ENCODE peak calls at places on chromosomes 4 and X, in ten cellular contexts. X is neural progenitor cell, H is fibroblast of lung, O is colonic mucosa, W is sigmoid colon, K is upper lobe of left lung, D is A673, S is HAP-1, T is ovary, N is mesenchymal stem cell. G is an unnamed sample. For H3K4me1, the result is how much of the 10 kb centered on the place peaks cover.

GRCh38 chr4:118325443-118325842 is 27.4 kb downstream of the PRSS12 start:
- DNase-seq in K (no peak), D (no peak), O (no peak), W (no peak), N (no peak), T (no peak), X (no peak), H (no peak), S (no peak), G (no peak)

GRCh38 chrX:22085969-22086368 is 53.8 kb downstream of the PHEX start:
- DNase-seq in K (no peak), O (no peak), D (no peak), S (no peak), H (no peak), W (no peak), X (no peak), T (no peak), N (no peak), G (no peak)

GRCh38 chr4:69718376-69719293 is 41.8 kb downstream of the SULT1B1 start:
- DNase-seq in D (peak), S (no peak), T (no peak), X (no peak), O (no peak), H (peak), K (no peak), N (peak), W (no peak), G (peak)

GRCh38 chrX:43949669-43950068 is 23.5 kb downstream of the NDP start:
- DNase-seq in H (no peak), X (peak), W (no peak), S (peak), O (no peak), D (peak), N (no peak), K (peak), T (no peak), G (peak)

GRCh38 chr4:84939111-84939510 is 27.4 kb downstream of the WDFY3 start:
- DNase-seq in D (no peak), N (no peak), K (no peak), O (no peak), W (no peak), H (no peak), S (no peak), T (no peak), X (no peak), G (no peak)

GRCh38 chrX:107978707-107979307 is 3.4 kb downstream of the TEX13B start:
- DNase-seq in T (no peak), S (peak), O (no peak), W (no peak), K (no peak), D (peak), X (peak), H (peak), N (peak), G (peak)

GRCh38 chr4:169620846-169621228 is 459 bp downstream of the CLCN3 start:
- DNase-seq in W (no peak), H (no peak), D (peak), K (no peak), O (peak), X (peak), N (peak), T (peak), S (peak), G (peak)

GRCh38 chrX:10633722-10634121 is 13.3 kb upstream of the MID1 start:
- DNase-seq in X (no peak), D (peak), W (peak), T (peak), N (peak), H (peak), O (no peak), K (no peak), S (peak), G (peak)

GRCh38 chr4:87492617-87493016 is 36.6 kb downstream of the SPARCL1 start:
- DNase-seq in W (no peak), O (no peak), H (peak), N (no peak), S (no peak), T (no peak), K (no peak), X (no peak), D (no peak), G (no peak)

GRCh38 chr4:5635826-5636196 is 72.5 kb downstream of the EVC2 start:
- DNase-seq in O (no peak), K (no peak), S (no peak), T (no peak), H (peak), X (no peak), D (no peak), N (no peak), W (no peak), G (peak)

GRCh38 chr4:125796138-125796537 is 481.4 kb downstream of the FAT4 start:
- DNase-seq in W (no peak), D (no peak), S (no peak), X (no peak), H (peak), K (no peak), N (no peak), T (no peak), O (no peak), G (no peak)

GRCh38 chrX:64204252-64204651 is 1.3 kb downstream of the AMER1 start:
- DNase-seq in N (peak), S (peak), T (peak), W (peak), D (no peak), O (peak), H (peak), K (peak), X (peak), G (peak)

GRCh38 chr4:86013623-86014022 is 346.2 kb downstream of the MAPK10 start:
- DNase-seq in K (no peak), W (no peak), D (no peak), H (peak), T (no peak), X (no peak), S (no peak), O (no peak), N (no peak), G (peak)
- H3K4me1 ChIP-seq in K (under half), W (under half), D (under half), H (under half), T (under half), X (under half), S (under half), O (under half), N (under half), G (half or more)

GRCh38 chr4:7368296-7368695 is 66.4 kb downstream of the PSAPL1 start:
- DNase-seq in W (peak), O (no peak), S (no peak), H (no peak), X (no peak), K (no peak), D (no peak), N (no peak), T (no peak), G (no peak)
- H3K4me1 ChIP-seq in W (under half), O (under half), S (under half), H (under half), X (under half), K (under half), D (under half), N (under half), T (under half), G (under half)

DNA sequence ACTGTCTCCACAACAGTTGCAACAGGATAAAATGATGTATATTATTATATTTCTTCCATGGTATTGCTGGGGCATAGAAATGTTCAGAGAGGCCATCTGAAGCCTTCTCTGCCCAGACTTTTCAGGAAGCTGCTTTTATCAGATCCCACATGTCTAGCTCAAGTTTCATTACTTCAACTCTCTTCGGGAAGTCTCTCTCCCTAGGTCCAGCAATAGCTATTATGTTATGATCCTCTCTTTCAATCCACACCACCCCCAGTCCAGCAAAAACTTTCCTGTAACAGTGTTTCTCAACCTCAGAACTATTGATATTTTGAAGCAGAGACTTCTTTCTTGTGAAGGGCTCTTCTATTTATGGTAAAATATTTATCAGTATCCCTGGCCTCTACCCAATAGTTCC is 44.9 kb downstream of the CXCL1 start:
- DNase-seq in S (no peak), N (no peak), O (no peak), K (no peak), W (no peak), T (no peak), X (no peak), D (no peak), H (no peak), G (no peak)
- H3K4me1 ChIP-seq in S (under half), N (under half), O (under half), K (under half), W (under half), T (under half), X (under half), D (under half), H (under half), G (under half)

DNA sequence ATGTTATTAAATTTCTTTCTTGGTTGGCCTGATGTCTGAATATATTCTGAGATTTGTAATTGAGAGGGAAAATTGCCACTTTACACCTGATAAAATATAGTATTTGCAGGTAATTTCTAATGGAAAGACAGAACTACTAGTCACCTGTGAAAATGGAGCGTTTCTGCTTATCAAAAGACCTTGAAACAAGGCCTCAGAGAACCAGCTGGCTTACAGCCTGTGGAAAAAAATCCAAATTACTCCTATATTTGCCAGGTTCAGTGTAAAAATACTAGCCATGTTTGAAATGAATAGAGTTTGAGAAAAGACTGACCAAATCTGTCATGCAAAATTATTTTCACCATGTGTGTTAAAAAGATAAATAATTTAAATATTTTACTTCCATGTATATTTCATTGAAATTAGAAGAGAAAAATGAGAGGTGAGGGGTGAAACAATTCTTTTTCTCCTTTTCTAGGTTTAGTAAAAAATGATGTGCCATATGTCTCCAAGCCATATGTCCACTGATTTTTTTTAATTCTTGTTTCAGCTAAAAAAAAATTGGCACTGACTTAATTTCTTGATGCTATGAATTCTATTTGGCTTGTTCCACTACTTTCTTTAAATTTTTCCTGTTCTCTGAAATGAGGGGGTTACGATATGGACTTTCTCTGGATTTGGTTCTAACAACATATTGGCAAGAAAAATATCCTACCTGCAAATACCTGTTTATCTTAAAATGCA is 464.9 kb downstream of the GRXCR1 start:
- DNase-seq in X (no peak), H (no peak), N (no peak), T (no peak), W (no peak), S (no peak), O (no peak), K (no peak), D (no peak), G (no peak)
- H3K4me1 ChIP-seq in X (under half), H (under half), N (under half), T (under half), W (under half), S (under half), O (under half), K (under half), D (under half), G (under half)

DNA sequence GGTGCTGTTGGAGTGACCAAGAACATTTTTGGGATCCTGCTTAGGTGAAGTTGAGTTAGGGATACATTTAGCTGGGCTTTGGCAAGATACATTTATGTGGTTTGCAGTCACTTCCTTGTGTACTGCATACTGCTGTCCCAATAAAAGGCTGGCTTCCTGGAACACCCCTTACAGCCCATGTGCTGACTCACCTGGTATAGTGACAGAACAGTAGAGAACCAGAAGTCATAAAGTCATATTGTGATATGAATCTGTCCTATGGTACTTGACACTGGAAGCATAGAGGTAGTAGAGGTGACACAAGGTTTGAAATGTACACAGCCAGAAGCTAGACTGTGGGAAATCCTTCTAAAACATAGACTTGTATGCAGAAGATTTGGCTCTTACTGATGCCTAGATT is 55.3 kb upstream of the SLC25A43 start:
- DNase-seq in O (peak), S (no peak), N (no peak), T (no peak), D (no peak), X (no peak), K (no peak), W (no peak), H (no peak), G (no peak)
- H3K4me1 ChIP-seq in O (under half), S (under half), N (under half), T (under half), D (under half), X (under half), K (under half), W (under half), H (under half), G (under half)

DNA sequence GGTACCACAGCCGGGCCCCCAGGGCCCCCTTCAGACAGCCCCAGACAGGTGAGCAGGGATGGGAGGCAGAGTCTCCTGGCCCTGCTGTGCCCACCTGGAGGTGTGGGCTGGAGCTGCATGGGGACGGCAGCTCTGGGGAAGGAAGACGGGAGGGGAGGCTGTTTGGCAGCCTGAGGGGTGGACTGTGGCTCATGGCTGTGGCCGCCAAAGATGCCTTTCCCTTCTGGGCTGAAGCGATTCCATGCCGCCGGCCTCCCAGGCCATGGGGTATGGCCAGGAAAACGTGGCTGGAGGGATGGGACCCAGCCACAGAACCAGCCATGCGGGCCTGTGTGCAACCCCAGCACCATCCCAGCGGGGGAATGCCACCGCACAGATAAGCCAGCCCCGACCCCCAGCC is 65.7 kb downstream of the FAM53A start:
- DNase-seq in K (no peak), T (no peak), N (no peak), X (no peak), D (no peak), O (no peak), W (no peak), S (no peak), H (no peak), G (no peak)
- H3K4me1 ChIP-seq in K (under half), T (under half), N (under half), X (under half), D (under half), O (under half), W (under half), S (under half), H (under half), G (under half)

G was measured in adipocyte.